ENCODE peak calls at places on chromosomes 1 and 21, in six cellular contexts. S, C, B, E, L and D are unnamed samples.

GRCh38 chr1:221724931-221725605 is 16.8 kb downstream of the DUSP10 start:
- DNase-seq in E (no peak), S (no peak), B (no peak), C (peak), L (no peak), D (peak)

GRCh38 chr21:21039624-21040023 is 41.4 kb downstream of the NCAM2 start:
- DNase-seq in L (no peak), C (no peak), E (no peak), S (no peak), B (no peak), D (no peak)

GRCh38 chr1:7501259-7501560 is 269.9 kb upstream of the VAMP3 start:
- DNase-seq in S (no peak), L (no peak), C (no peak), B (no peak), E (no peak), D (no peak)

GRCh38 chr1:58799080-58799479 is 15.2 kb upstream of the JUN start:
- DNase-seq in E (no peak), B (no peak), S (no peak), C (no peak), L (no peak), D (no peak)

GRCh38 chr21:27268290-27268689 is 301.4 kb upstream of the ADAMTS5 start:
- DNase-seq in E (no peak), L (no peak), B (no peak), S (no peak), C (peak), D (peak)

GRCh38 chr1:56355422-56355821 is 223.9 kb downstream of the PLPP3 start:
- DNase-seq in C (no peak), B (no peak), S (no peak), L (no peak), E (no peak), D (no peak)

GRCh38 chr1:192497214-192497794 is 78.3 kb upstream of the RGS1 start:
- DNase-seq in L (no peak), E (no peak), C (no peak), B (no peak), S (no peak), D (no peak)

GRCh38 chr1:9235123-9235513 is 544 bp downstream of the H6PD start:
- DNase-seq in B (no peak), S (peak), C (peak), E (no peak), L (no peak), D (peak)

GRCh38 chr1:32917521-32917920 is 16.3 kb upstream of the TMEM54 start:
- DNase-seq in C (no peak), B (no peak), L (no peak), S (no peak), E (no peak), D (no peak)

GRCh38 chr1:38028105-38028591 is 15.6 kb downstream of the UTP11 start:
- DNase-seq in E (no peak), C (no peak), B (peak), S (peak), L (no peak), D (peak)

GRCh38 chr21:17462276-17462981 is 50.4 kb upstream of the CXADR start:
- DNase-seq in S (no peak), C (no peak), L (no peak), E (no peak), B (no peak), D (no peak)

GRCh38 chr1:115807723-115808122 is 33.2 kb downstream of the NHLH2 start:
- DNase-seq in B (peak), C (peak), S (peak), L (no peak), E (peak), D (peak)

GRCh38 chr1:221100196-221100950 is 221.1 kb downstream of the HLX start:
- DNase-seq in B (no peak), E (no peak), L (no peak), S (peak), C (peak), D (peak)

GRCh38 chr1:102970496-102971078 is 137.7 kb downstream of the COL11A1 start:
- DNase-seq in L (no peak), C (peak), E (no peak), S (peak), B (peak), D (peak)

GRCh38 chr1:21149862-21150432 is 26.8 kb downstream of the EIF4G3 start:
- DNase-seq in B (no peak), L (no peak), C (peak), E (no peak), S (peak), D (peak)

GRCh38 chr21:43211085-43212071 is 42.6 kb downstream of the CRYAA start:
- DNase-seq in E (peak), S (no peak), B (no peak), L (no peak), C (no peak), D (no peak)

GRCh38 chr21:45158491-45159423 is 84.4 kb downstream of the ADARB1 start:
- DNase-seq in S (no peak), C (no peak), L (no peak), B (no peak), E (no peak), D (no peak)

GRCh38 chr1:192609110-192610079 is 26.6 kb upstream of the RGS13 start:
- DNase-seq in C (no peak), B (peak), E (peak), L (peak), S (no peak), D (no peak)

GRCh38 chr21:26137379-26138060 is 33.0 kb downstream of the APP start:
- DNase-seq in C (no peak), S (no peak), B (no peak), L (no peak), E (no peak), D (no peak)

GRCh38 chr1:203612932-203613682 is 13.5 kb upstream of the ATP2B4 start:
- DNase-seq in B (no peak), C (no peak), S (peak), E (no peak), L (no peak), D (no peak)

GRCh38 chr1:217921126-217921900 is 290.2 kb downstream of the SPATA17 start:
- DNase-seq in C (no peak), S (peak), E (no peak), B (no peak), L (no peak), D (no peak)

GRCh38 chr1:173489149-173489600 is 12.0 kb downstream of the PRDX6 start:
- DNase-seq in S (peak), L (no peak), B (no peak), C (no peak), E (no peak), D (no peak)

GRCh38 chr1:150076066-150076465 is 8.5 kb downstream of the VPS45 start:
- DNase-seq in E (no peak), L (no peak), B (no peak), S (no peak), C (no peak), D (no peak)

GRCh38 chr1:20380616-20381035 is 90.0 kb downstream of the VWA5B1 start:
- DNase-seq in B (no peak), C (peak), E (no peak), S (peak), L (no peak), D (peak)

GRCh38 chr1:224116131-224116530 is 2.2 kb downstream of the FBXO28 start:
- DNase-seq in B (peak), E (no peak), S (peak), L (no peak), C (peak), D (peak)

GRCh38 chr1:228022571-228023293 is 15.9 kb downstream of the WNT3A start:
- DNase-seq in B (no peak), S (no peak), E (no peak), L (no peak), C (no peak), D (no peak)

GRCh38 chr21:45018131-45019075 is 56.0 kb upstream of the ADARB1 start:
- DNase-seq in S (no peak), C (peak), B (no peak), L (no peak), E (no peak), D (no peak)

GRCh38 chr1:63327417-63328139 is 5.2 kb downstream of the FOXD3 start:
- DNase-seq in L (no peak), S (peak), C (peak), B (peak), E (peak), D (peak)